ENCODE peak calls at places on chromosome 10, in eight cellular contexts. K is bronchial epithelial cell, U is NB4, D is PC-9, M is IMR-90, G is Panc1, I is heart right ventricle, L is fibroblast of mammary gland. Y is an unnamed sample.

GRCh38 chr10:12644380-12645144 is 295.2 kb downstream of the CAMK1D start:
- DNase-seq in K (no peak), U (no peak), D (no peak), M (no peak), G (no peak), I (no peak), L (no peak), Y (no peak)

GRCh38 chr10:68572151-68572550 is 12.0 kb downstream of the TET1 start:
- DNase-seq in K (no peak), U (no peak), D (no peak), M (peak; percentile 64), G (no peak), I (no peak), L (no peak), Y (no peak)

GRCh38 chr10:103374263-103374662 is 6.5 kb downstream of the TAF5 start:
- DNase-seq in K (no peak), U (no peak), D (no peak), M (no peak), G (no peak), I (no peak), L (no peak), Y (no peak)

GRCh38 chr10:51366044-51366443 is 291.8 kb downstream of the PRKG1 start:
- DNase-seq in K (no peak), U (no peak), D (no peak), M (no peak), G (no peak), I (peak; percentile 64), L (no peak), Y (no peak)

GRCh38 chr10:120156614-120157274 is 264.2 kb downstream of the SEC23IP start:
- DNase-seq in K (no peak), U (no peak), D (no peak), M (no peak), G (no peak), I (no peak), L (no peak), Y (no peak)

GRCh38 chr10:7518693-7519092 is 107.9 kb upstream of the SFMBT2 start:
- DNase-seq in K (no peak), U (no peak), D (no peak), M (no peak), G (no peak), I (no peak), L (no peak), Y (no peak)

GRCh38 chr10:94092848-94093247 is 99.1 kb downstream of the PLCE1 start:
- DNase-seq in K (peak; percentile 46), U (no peak), D (no peak), M (peak; percentile 25), G (no peak), I (peak; percentile 18), L (peak; percentile 82), Y (no peak)

GRCh38 chr10:44853796-44854195 is 57.3 kb upstream of the TMEM72 start:
- DNase-seq in K (no peak), U (no peak), D (no peak), M (no peak), G (no peak), I (no peak), L (no peak), Y (no peak)

GRCh38 chr10:107144490-107144889 is 20.0 kb downstream of the SORCS1 start:
- DNase-seq in K (no peak), U (peak; percentile 9), D (no peak), M (no peak), G (no peak), I (no peak), L (no peak), Y (no peak)

GRCh38 chr10:12657489-12657888 is 308.1 kb downstream of the CAMK1D start:
- DNase-seq in K (no peak), U (no peak), D (no peak), M (no peak), G (no peak), I (no peak), L (no peak), Y (no peak)

GRCh38 chr10:130169136-130169888 is 33.1 kb downstream of the GLRX3 start:
- DNase-seq in K (peak; percentile 37), U (no peak), D (no peak), M (peak; percentile 11), G (no peak), I (no peak), L (no peak), Y (no peak)

GRCh38 chr10:43205681-43206390 is 61.0 kb downstream of the RASGEF1A start:
- DNase-seq in K (no peak), U (no peak), D (no peak), M (no peak), G (no peak), I (no peak), L (no peak), Y (peak; percentile 57)

GRCh38 chr10:68135362-68135761 is 26.1 kb downstream of the MYPN start:
- DNase-seq in K (peak; percentile 28), U (no peak), D (no peak), M (peak; percentile 63), G (peak; percentile 57), I (no peak), L (peak; percentile 83), Y (no peak)

GRCh38 chr10:73974309-73974946 is 23.5 kb upstream of the VCL start:
- DNase-seq in K (no peak), U (no peak), D (no peak), M (no peak), G (no peak), I (no peak), L (no peak), Y (no peak)

GRCh38 chr10:58674260-58674659 is 161.6 kb downstream of the BICC1 start:
- DNase-seq in K (no peak), U (no peak), D (no peak), M (peak; percentile 61), G (no peak), I (no peak), L (no peak), Y (no peak)

GRCh38 chr10:102630663-102631062 is 13.6 kb upstream of the TRIM8 start:
- DNase-seq in K (no peak), U (no peak), D (no peak), M (no peak), G (no peak), I (no peak), L (no peak), Y (no peak)

GRCh38 chr10:29377333-29377961 is 88.6 kb downstream of the LYZL1 start:
- DNase-seq in K (peak; percentile 27), U (peak; percentile 16), D (no peak), M (peak; percentile 42), G (no peak), I (no peak), L (peak; percentile 45), Y (peak; percentile 35)

GRCh38 chr10:116741391-116742351 is 695 bp downstream of the HSPA12A start:
- DNase-seq in K (no peak), U (no peak), D (no peak), M (no peak), G (no peak), I (peak; percentile 14), L (no peak), Y (no peak)

GRCh38 chr10:63175534-63175933 is 42.4 kb downstream of the NRBF2 start:
- DNase-seq in K (no peak), U (no peak), D (no peak), M (no peak), G (no peak), I (no peak), L (no peak), Y (no peak)

GRCh38 chr10:131825150-131825907 is 75.5 kb upstream of the PPP2R2D start:
- DNase-seq in K (no peak), U (peak; percentile 63), D (no peak), M (no peak), G (no peak), I (no peak), L (no peak), Y (no peak)

GRCh38 chr10:88879754-88880286 is at the start of gene STAMBPL1:
- DNase-seq in K (no peak), U (peak; percentile 90), D (no peak), M (no peak), G (peak; percentile 25), I (no peak), L (peak; percentile 12), Y (peak; percentile 69)

GRCh38 chr10:98659951-98660350 is 213.2 kb upstream of the HPS1 start:
- DNase-seq in K (no peak), U (no peak), D (no peak), M (no peak), G (no peak), I (no peak), L (peak; percentile 47), Y (no peak)

GRCh38 chr10:98667081-98667480 is 220.3 kb upstream of the HPS1 start:
- DNase-seq in K (no peak), U (no peak), D (no peak), M (no peak), G (no peak), I (no peak), L (peak; percentile 47), Y (no peak)

GRCh38 chr10:98664329-98665042 is 217.8 kb upstream of the HPS1 start:
- DNase-seq in K (peak; percentile 17), U (peak; percentile 59), D (no peak), M (peak; percentile 7), G (peak; percentile 15), I (no peak), L (peak; percentile 39), Y (no peak)
- TF ChIP-seq CTCF in K (peak; percentile 42), U (peak; percentile 68), D (peak; percentile 64), M (peak; percentile 50), G (peak; percentile 91), I (peak; percentile 38), L (peak; percentile 61), Y (peak; percentile 12)

DNA sequence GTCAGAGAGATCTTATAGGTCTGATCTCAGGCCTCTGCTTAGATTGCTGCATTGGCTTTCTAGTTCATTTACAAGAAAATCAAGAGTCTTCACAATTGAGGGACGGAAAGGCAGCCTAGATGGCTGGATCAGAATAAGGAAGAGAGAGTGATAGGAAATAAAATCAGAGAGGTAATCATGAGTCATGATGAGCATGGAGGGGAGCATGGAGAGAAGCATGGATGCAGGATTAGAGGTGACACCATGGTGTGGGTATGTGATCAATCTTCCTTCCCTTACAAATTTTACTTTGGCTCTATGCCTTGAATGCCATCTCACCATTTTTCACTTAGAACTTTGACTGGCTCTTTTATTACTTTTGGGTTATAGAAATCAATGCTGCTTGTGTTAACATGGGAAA is 1.4 kb downstream of the BCCIP start:
- DNase-seq in K (peak; percentile 66), U (peak; percentile 19), D (no peak), M (peak; percentile 61), G (no peak), I (no peak), L (peak; percentile 63), Y (no peak)
- H3K4me3 ChIP-seq in K (peak overlapping the region; percentile 77), U (peak overlapping the region; percentile 92), D (peak overlapping the region; percentile 81), M (peak overlapping the region; percentile 9), G (peak overlapping the region; percentile 76), I (no peak overlapping the region), L (peak overlapping the region; percentile 89), Y (peak overlapping the region; percentile 76)

GRCh38 chr10:92757066-92757716 is 67.4 kb downstream of the HHEX start:
- DNase-seq in K (peak; percentile 67), U (peak; percentile 98), D (peak; percentile 32), M (peak; percentile 82), G (no peak), I (peak; percentile 86), L (peak; percentile 54), Y (peak; percentile 74)
- TF ChIP-seq CTCF in K (peak; percentile 10), U (peak; percentile 36), D (no peak), M (peak; percentile 21), G (no peak), I (peak; percentile 31), L (no peak), Y (no peak)

DNA sequence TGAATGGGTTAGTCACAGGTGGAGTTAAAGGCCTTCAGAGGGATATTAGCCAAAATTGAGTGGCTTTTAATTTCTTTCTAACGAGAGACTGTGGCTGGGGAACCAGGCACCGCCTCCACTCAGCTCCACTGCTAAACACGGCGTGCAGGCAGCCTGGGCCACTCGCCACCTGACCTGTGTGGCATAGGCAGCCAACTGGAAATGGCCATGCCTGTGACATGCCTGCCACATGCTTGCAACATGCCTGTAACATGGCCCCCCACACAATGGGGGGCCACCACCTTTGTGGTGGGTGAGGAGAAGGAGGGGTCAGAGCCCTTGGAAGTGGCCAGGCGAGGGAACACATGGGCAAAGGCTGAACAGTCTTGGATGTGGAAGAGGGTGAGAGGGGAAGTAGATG is 60.1 kb upstream of the PAX2 start:
- DNase-seq in K (no peak), U (no peak), D (no peak), M (no peak), G (no peak), I (no peak), L (no peak), Y (no peak)
- H3K4me3 ChIP-seq in K (no peak overlapping the region), U (no peak overlapping the region), D (no peak overlapping the region), M (no peak overlapping the region), G (no peak overlapping the region), I (no peak overlapping the region), L (no peak overlapping the region), Y (no peak overlapping the region)

Y was measured in ascending aorta.